ENCODE peak calls at places on chromosomes 12 and 14, in six cellular contexts. P is K562, U is A549, I is SK-N-SH, T is IMR-90, J is GM12878. B is an unnamed sample. For H3K4me1, the result is how much of the 10 kb centered on the place peaks cover.

GRCh38 chr12:119780786-119781434 is 96.2 kb downstream of the CIT start:
- DNase-seq in T (peak), I (peak), U (peak), P (peak), J (no peak), B (peak)

GRCh38 chr12:6640497-6640896 is 4.7 kb upstream of the LPAR5 start:
- DNase-seq in J (no peak), P (no peak), U (no peak), I (no peak), T (no peak), B (no peak)

GRCh38 chr12:32091696-32092095 is 15.0 kb upstream of the BICD1 start:
- DNase-seq in T (no peak), U (no peak), I (no peak), J (no peak), P (no peak), B (no peak)

GRCh38 chr12:92144631-92145480 is 790 bp downstream of the BTG1 start:
- DNase-seq in T (peak), J (no peak), P (peak), U (no peak), I (peak), B (no peak)

GRCh38 chr14:101121399-101122113 is 218.0 kb upstream of the RTL1 start:
- DNase-seq in I (peak), P (no peak), T (no peak), J (no peak), U (no peak), B (no peak)

GRCh38 chr12:4320287-4320858 is 640 bp upstream of the TIGAR start:
- DNase-seq in I (no peak), U (peak), T (no peak), J (no peak), P (no peak), B (no peak)

GRCh38 chr14:88421286-88421685 is 35.8 kb downstream of the SPATA7 start:
- DNase-seq in P (no peak), T (peak), U (no peak), I (no peak), J (no peak), B (no peak)

GRCh38 chr12:128830505-128830893 is 6.7 kb upstream of the SLC15A4 start:
- DNase-seq in T (no peak), J (peak), P (no peak), U (no peak), I (no peak), B (no peak)

GRCh38 chr12:130879212-130879686 is 7.4 kb downstream of the RAN start:
- DNase-seq in P (peak), J (peak), U (no peak), I (peak), T (no peak), B (no peak)

GRCh38 chr12:100229036-100229635 is 28.5 kb downstream of the ACTR6 start:
- DNase-seq in P (peak), I (no peak), U (no peak), J (peak), T (peak), B (no peak)
- H3K27ac ChIP-seq in P (no peak), I (no peak), U (no peak), J (no peak), T (no peak), B (no peak)

GRCh38 chr12:132646850-132647249 is 28.3 kb downstream of the P2RX2 start:
- DNase-seq in T (no peak), U (no peak), P (no peak), J (no peak), I (no peak), B (no peak)
- H3K4me1 ChIP-seq in T (under half), U (under half), P (under half), J (under half), I (under half), B (under half)

GRCh38 chr14:104587641-104588040 is 8.1 kb downstream of the C14orf180 start:
- DNase-seq in J (no peak), P (peak), T (no peak), I (peak), U (no peak), B (no peak)

GRCh38 chr14:104588066-104588857 is 8.7 kb downstream of the C14orf180 start:
- DNase-seq in P (no peak), T (no peak), I (peak), U (no peak), J (no peak), B (no peak)

GRCh38 chr14:104586832-104587620 is 7.5 kb downstream of the C14orf180 start:
- DNase-seq in P (no peak), J (no peak), U (no peak), I (peak), T (no peak), B (no peak)

GRCh38 chr14:104584557-104584956 is 5.0 kb downstream of the C14orf180 start:
- DNase-seq in U (no peak), P (no peak), I (peak), T (no peak), J (no peak), B (no peak)

GRCh38 chr14:104585966-104586702 is 6.6 kb downstream of the C14orf180 start:
- DNase-seq in I (no peak), U (no peak), T (no peak), P (no peak), J (no peak), B (no peak)
- TF ChIP-seq RFX5 in I (no peak), U (no peak), T (no peak), P (no peak), J (no peak), B (no peak)

DNA sequence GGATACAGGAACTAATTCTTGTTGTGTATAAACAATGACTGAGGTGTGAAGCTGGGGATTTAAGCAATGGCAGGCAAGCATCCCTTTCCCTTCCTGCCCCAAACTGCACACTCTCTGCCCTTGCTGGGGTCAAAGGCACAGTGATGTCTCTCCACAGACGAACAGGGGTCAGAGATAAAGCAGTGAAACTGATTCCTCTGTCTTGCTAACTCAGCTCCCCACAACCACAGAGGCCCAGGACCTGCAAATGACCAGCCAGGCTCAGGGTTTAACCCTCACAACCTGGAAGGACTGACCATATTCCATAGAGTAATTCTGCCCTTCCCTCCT is 67.2 kb downstream of the CCDC88C start:
- DNase-seq in P (no peak), T (no peak), U (no peak), J (no peak), I (no peak), B (no peak)
- H3K27ac ChIP-seq in P (no peak), T (no peak), U (no peak), J (peak), I (no peak), B (no peak)

GRCh38 chr14:93005838-93006237 is 82.9 kb downstream of the CHGA start:
- DNase-seq in J (no peak), U (no peak), T (no peak), I (no peak), P (no peak), B (no peak)
- H3K4me1 ChIP-seq in J (under half), U (under half), T (under half), I (under half), P (under half), B (under half)

DNA sequence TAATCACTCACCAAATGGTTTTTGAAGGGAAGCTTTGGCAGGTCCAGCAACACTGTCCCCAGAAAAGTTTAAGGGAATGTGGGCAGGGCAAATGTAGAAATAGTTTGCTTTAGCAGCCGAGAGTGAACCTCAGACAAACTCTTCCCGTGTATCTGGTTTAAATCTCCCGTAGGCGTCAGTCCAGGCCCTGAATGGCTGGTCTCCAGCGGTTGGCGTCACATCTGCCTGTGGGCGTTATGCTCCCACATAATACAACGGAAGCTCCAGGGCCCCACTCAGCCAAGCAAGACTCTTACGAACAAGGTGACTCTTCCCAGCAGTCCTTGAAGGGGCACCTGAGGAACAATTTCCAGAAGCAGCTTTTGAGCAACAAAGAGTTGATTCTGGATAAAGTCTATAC is 942 bp downstream of the ZC2HC1C start:
- DNase-seq in P (peak), T (no peak), J (no peak), U (no peak), I (no peak), B (no peak)
- TF ChIP-seq RFX5 in P (no peak), T (no peak), J (no peak), U (no peak), I (no peak), B (no peak)

GRCh38 chr14:29321646-29322045 is 555.1 kb downstream of the FOXG1 start:
- DNase-seq in P (no peak), I (no peak), T (peak), U (no peak), J (no peak), B (no peak)
- H3K27ac ChIP-seq in P (no peak), I (peak), T (no peak), U (no peak), J (no peak), B (no peak)

DNA sequence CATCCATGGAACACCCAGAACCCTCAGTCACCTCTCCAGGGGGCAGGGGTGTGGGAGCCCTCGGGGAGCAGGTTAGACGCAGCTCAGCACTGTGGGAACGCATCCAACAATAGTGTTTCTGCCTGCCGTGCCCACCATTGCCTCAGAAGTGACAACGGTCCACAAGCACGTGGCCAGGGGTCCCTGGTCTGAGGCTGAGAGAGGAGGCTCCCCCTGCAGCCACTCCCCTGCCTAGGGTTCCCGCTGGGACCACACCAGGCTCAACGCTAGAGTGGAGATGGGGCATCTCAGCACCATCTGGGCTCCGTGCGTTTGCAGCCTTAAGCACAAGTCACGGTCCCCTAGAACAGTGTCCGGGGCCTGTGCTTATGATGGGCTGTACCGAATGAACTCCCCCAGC is 62.7 kb downstream of the TESC start:
- DNase-seq in J (no peak), T (no peak), I (no peak), U (no peak), P (no peak), B (no peak)
- H3K4me1 ChIP-seq in J (under half), T (under half), I (under half), U (under half), P (under half), B (under half)

DNA sequence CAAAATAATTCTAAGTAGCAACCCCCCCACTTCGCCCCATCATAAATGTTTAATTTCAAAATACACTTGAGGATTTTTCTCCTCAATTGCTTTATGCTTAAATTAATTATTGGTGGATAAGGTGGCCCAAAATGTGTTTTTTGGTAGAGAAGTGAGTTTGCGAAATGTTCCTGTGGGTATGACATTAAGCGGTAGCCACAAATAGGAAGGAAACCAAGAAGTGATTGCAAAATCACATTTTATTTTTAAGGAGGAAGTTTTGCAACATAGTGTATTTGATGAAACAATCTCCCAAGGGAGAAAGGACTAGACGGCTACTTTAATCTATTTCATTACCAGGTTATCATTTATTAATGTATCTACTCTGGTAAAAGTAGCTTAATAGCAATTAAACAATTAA is 25.5 kb downstream of the SLC25A3 start:
- DNase-seq in I (no peak), P (no peak), J (no peak), T (peak), U (no peak), B (no peak)
- TF ChIP-seq RFX5 in I (no peak), P (no peak), J (no peak), T (no peak), U (no peak), B (no peak)

DNA sequence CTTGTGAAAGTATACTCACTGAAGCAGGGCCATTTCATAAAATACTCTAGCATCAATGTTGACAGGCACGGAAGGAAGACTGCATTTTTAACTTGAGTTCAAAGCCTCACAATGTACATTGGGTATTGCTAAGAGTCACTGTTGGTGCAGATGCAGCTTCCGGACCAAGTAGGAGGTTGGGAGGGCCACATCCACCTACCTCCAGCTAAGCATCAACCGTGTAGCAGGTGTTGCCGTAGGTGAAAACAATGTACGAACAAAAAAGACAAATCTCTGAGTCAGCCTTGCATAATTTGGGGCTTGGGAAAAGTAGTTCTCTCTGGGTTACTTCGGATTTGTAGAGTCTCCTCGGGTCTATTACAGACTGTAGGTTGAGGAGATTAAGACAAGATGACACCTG is 48.1 kb downstream of the TMTC1 start:
- DNase-seq in P (no peak), I (no peak), T (no peak), U (no peak), J (no peak), B (no peak)
- H3K27ac ChIP-seq in P (no peak), I (no peak), T (no peak), U (no peak), J (no peak), B (no peak)

B was measured in H1.